ENCODE peak calls at places on chromosome 2, in ten cellular contexts. L, F, X, J, S, W, P, A, Q and R are unnamed samples.
A peak's percentile ranks its signal among the peaks of the same experiment; 100 is the strongest.

GRCh38 chr2:142142595-142142994 is 11.8 kb upstream of the LRP1B start:
- DNase-seq in L (no peak), F (no peak), X (no peak), J (no peak), S (no peak), W (no peak), P (no peak), A (no peak), Q (no peak), R (no peak)

GRCh38 chr2:27083410-27084296 is 2.9 kb upstream of the KHK start:
- DNase-seq in L (peak; percentile 26), F (no peak), X (no peak), J (peak; percentile 79), S (no peak), W (no peak), P (no peak), A (no peak), Q (no peak), R (peak; percentile 43)

GRCh38 chr2:10954856-10955818 is 43.4 kb downstream of the KCNF1 start:
- DNase-seq in L (no peak), F (no peak), X (no peak), J (peak; percentile 58), S (no peak), W (no peak), P (no peak), A (no peak), Q (no peak), R (no peak)

GRCh38 chr2:101272045-101272784 is 19.5 kb downstream of the CNOT11 start:
- DNase-seq in L (no peak), F (no peak), X (no peak), J (no peak), S (no peak), W (no peak), P (no peak), A (no peak), Q (no peak), R (no peak)

GRCh38 chr2:166573393-166573792 is 79.3 kb upstream of the SCN7A start:
- DNase-seq in L (no peak), F (no peak), X (peak; percentile 56), J (no peak), S (no peak), W (no peak), P (no peak), A (no peak), Q (no peak), R (no peak)

GRCh38 chr2:56685205-56685604 is 501.4 kb downstream of the CCDC85A start:
- DNase-seq in L (no peak), F (no peak), X (no peak), J (no peak), S (no peak), W (no peak), P (no peak), A (no peak), Q (no peak), R (no peak)

GRCh38 chr2:96464061-96464460 is 41.1 kb downstream of the NEURL3 start:
- DNase-seq in L (no peak), F (no peak), X (no peak), J (no peak), S (no peak), W (no peak), P (no peak), A (no peak), Q (no peak), R (no peak)

GRCh38 chr2:67581751-67582150 is 184.6 kb downstream of the ETAA1 start:
- DNase-seq in L (no peak), F (no peak), X (no peak), J (no peak), S (no peak), W (no peak), P (no peak), A (no peak), Q (no peak), R (peak; percentile 25)

GRCh38 chr2:147657086-147658000 is 187.5 kb upstream of the ACVR2A start:
- DNase-seq in L (no peak), F (no peak), X (no peak), J (no peak), S (no peak), W (no peak), P (no peak), A (no peak), Q (no peak), R (no peak)

GRCh38 chr2:72023678-72024390 is 123.8 kb downstream of the CYP26B1 start:
- DNase-seq in L (no peak), F (no peak), X (no peak), J (no peak), S (no peak), W (no peak), P (no peak), A (no peak), Q (peak; percentile 0), R (no peak)

GRCh38 chr2:21050164-21050563 is 6.3 kb upstream of the APOB start:
- DNase-seq in L (no peak), F (no peak), X (no peak), J (no peak), S (no peak), W (no peak), P (no peak), A (no peak), Q (no peak), R (no peak)

GRCh38 chr2:132766573-132766972 is 96.6 kb upstream of the LYPD1 start:
- DNase-seq in L (no peak), F (no peak), X (no peak), J (no peak), S (no peak), W (no peak), P (no peak), A (no peak), Q (no peak), R (no peak)

GRCh38 chr2:201413143-201413542 is 38.1 kb downstream of the TRAK2 start:
- DNase-seq in L (no peak), F (no peak), X (no peak), J (no peak), S (no peak), W (no peak), P (no peak), A (no peak), Q (no peak), R (no peak)

GRCh38 chr2:42922790-42923631 is 130.6 kb upstream of the HAAO start:
- DNase-seq in L (peak; percentile 56), F (no peak), X (peak; percentile 95), J (no peak), S (no peak), W (no peak), P (peak; percentile 75), A (no peak), Q (no peak), R (no peak)

GRCh38 chr2:163191372-163191771 is 352.8 kb upstream of the KCNH7 start:
- DNase-seq in L (no peak), F (no peak), X (peak; percentile 71), J (no peak), S (peak; percentile 22), W (no peak), P (no peak), A (peak; percentile 34), Q (no peak), R (peak; percentile 9)

GRCh38 chr2:219025637-219026585 is 15.4 kb downstream of the CFAP65 start:
- DNase-seq in L (peak; percentile 5), F (no peak), X (no peak), J (peak; percentile 45), S (no peak), W (no peak), P (no peak), A (no peak), Q (no peak), R (no peak)

GRCh38 chr2:28391564-28392296 is 928 bp upstream of the FOSL2 start:
- DNase-seq in L (peak; percentile 97), F (peak; percentile 91), X (peak; percentile 90), J (peak; percentile 98), S (peak; percentile 95), W (peak; percentile 50), P (peak; percentile 79), A (peak; percentile 78), Q (peak; percentile 93), R (peak; percentile 76)
- TF ChIP-seq CTCF in L (peak; percentile 29), F (no peak), X (no peak), J (peak; percentile 21), S (no peak), W (no peak), P (no peak), A (no peak), Q (peak; percentile 13), R (no peak)

DNA sequence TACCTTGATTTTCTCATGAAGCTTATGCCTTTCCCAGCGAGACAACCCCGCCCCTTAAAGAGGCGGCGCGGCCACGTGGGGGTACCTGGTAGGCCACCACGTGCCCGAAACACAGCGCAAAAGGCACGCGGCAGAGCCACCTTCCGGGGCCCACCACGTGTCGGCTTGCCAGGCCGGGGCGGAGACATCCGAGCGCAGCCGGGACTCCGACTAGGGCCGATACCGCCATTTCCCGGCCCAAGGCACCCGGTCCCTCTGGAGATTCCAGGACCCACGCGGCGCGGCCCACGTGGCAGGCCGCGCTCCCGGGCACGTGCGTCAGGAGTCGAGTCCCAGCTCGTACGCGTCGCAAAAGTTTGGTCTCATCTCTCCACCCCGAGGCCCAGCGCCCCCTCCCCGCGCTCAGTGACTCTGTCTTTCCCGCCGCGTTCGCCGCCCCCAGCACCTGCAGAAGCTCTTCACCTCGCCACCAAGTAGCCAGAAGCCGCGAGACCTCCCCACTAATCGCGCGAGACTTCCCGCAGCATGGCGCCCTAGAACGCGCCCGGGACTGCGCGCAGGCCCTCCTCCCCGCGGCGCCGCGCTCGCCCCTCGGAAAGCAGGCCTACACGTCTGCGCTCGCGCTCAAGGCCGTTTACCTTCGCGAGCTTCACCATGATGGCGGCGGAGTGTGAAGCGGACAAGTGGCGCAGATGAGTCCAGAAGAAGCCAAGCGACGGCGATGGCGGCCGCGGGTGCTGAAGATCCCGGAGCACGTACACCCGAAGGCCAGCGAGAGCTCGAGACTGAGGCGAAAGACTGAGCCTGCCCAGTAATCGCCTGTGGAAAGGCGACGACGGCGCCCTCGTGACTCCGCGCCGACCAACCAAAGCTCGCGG is at the start of gene NCL:
- DNase-seq in L (peak; percentile 93), F (peak; percentile 85), X (peak; percentile 97), J (peak; percentile 95), S (peak; percentile 77), W (peak; percentile 79), P (peak; percentile 95), A (peak; percentile 88), Q (peak; percentile 87), R (peak; percentile 82)
- TF ChIP-seq CTCF in L (no peak), F (no peak), X (no peak), J (no peak), S (no peak), W (no peak), P (no peak), A (no peak), Q (no peak), R (no peak)

DNA sequence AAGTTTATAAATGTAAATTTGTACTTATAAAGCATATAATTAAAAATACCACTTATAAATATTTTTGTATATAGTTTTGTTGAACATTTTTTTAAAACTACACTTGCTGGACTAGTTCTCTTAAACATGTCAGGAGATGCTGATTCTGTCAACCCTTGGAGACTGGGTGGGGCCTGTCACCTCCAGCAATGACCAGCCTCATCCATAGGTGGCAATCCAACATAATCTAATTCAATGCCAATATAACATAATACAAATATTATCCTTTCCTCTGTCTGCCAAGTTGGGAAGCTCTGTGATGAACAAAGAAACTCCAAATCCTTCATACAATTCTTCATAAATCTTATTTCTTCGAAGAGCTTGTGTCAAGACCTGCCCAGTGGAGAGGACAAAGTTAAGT is 140.4 kb downstream of the RBMS1 start:
- DNase-seq in L (no peak), F (no peak), X (no peak), J (no peak), S (no peak), W (no peak), P (no peak), A (peak; percentile 24), Q (no peak), R (no peak)
- TF ChIP-seq CTCF in L (no peak), F (no peak), X (peak; percentile 10), J (no peak), S (no peak), W (peak; percentile 64), P (no peak), A (peak; percentile 36), Q (no peak), R (peak; percentile 37)

GRCh38 chr2:224749136-224749535 is 33.0 kb upstream of the CCDC195 start:
- DNase-seq in L (no peak), F (no peak), X (no peak), J (no peak), S (no peak), W (no peak), P (no peak), A (no peak), Q (no peak), R (no peak)
- TF ChIP-seq CTCF in L (no peak), F (no peak), X (peak; percentile 32), J (no peak), S (no peak), W (no peak), P (peak; percentile 24), A (peak; percentile 18), Q (no peak), R (peak; percentile 16)